ENCODE peak calls at places on chromosomes 4 and X, in five cellular contexts. One of them, this sample, is unnamed.

GRCh38 chrX:1118572-1119199 is 93.8 kb downstream of the CRLF2 start:
- DNase-seq in PC-3: no peak
- DNase-seq in fibroblast of lung: no peak
- DNase-seq in fibroblast of mammary gland: no peak
- DNase-seq in sigmoid colon: no peak
- DNase-seq in this sample: peak

GRCh38 chr4:113057891-113058290 is 8.4 kb downstream of the ANK2 start:
- DNase-seq in fibroblast of mammary gland: peak
- DNase-seq in fibroblast of lung: peak
- DNase-seq in sigmoid colon: no peak
- DNase-seq in PC-3: peak
- DNase-seq in this sample: peak

GRCh38 chrX:119235872-119236598 is at the start of gene PGRMC1:
- DNase-seq in PC-3: peak
- DNase-seq in fibroblast of lung: peak
- DNase-seq in sigmoid colon: peak
- DNase-seq in fibroblast of mammary gland: peak
- DNase-seq in this sample: peak

GRCh38 chrX:13894888-13895564 is 78.1 kb upstream of the GPM6B start:
- DNase-seq in fibroblast of lung: no peak
- DNase-seq in fibroblast of mammary gland: peak
- DNase-seq in PC-3: peak
- DNase-seq in sigmoid colon: no peak
- DNase-seq in this sample: peak

GRCh38 chr4:76752911-76753494 is 144.9 kb downstream of the SOWAHB start:
- DNase-seq in sigmoid colon: no peak
- DNase-seq in fibroblast of mammary gland: peak
- DNase-seq in fibroblast of lung: peak
- DNase-seq in PC-3: peak
- DNase-seq in this sample: peak

GRCh38 chr4:175560628-175561027 is 251.4 kb downstream of the GPM6A start:
- DNase-seq in PC-3: peak
- DNase-seq in fibroblast of mammary gland: peak
- DNase-seq in sigmoid colon: no peak
- DNase-seq in fibroblast of lung: peak
- DNase-seq in this sample: peak

GRCh38 chr4:15339732-15340131 is 88.1 kb upstream of the C1QTNF7 start:
- DNase-seq in sigmoid colon: no peak
- DNase-seq in fibroblast of lung: no peak
- DNase-seq in PC-3: no peak
- DNase-seq in fibroblast of mammary gland: peak
- DNase-seq in this sample: no peak

GRCh38 chr4:118265312-118266144 is 87.3 kb downstream of the PRSS12 start:
- DNase-seq in fibroblast of mammary gland: no peak
- DNase-seq in PC-3: no peak
- DNase-seq in fibroblast of lung: peak
- DNase-seq in sigmoid colon: no peak
- DNase-seq in this sample: no peak

GRCh38 chr4:156493858-156494257 is 477.7 kb downstream of the PDGFC start:
- DNase-seq in sigmoid colon: no peak
- DNase-seq in PC-3: no peak
- DNase-seq in fibroblast of mammary gland: no peak
- DNase-seq in fibroblast of lung: peak
- DNase-seq in this sample: peak

GRCh38 chr4:42927946-42928345 is 35.4 kb downstream of the GRXCR1 start:
- DNase-seq in sigmoid colon: no peak
- DNase-seq in fibroblast of mammary gland: no peak
- DNase-seq in fibroblast of lung: no peak
- DNase-seq in PC-3: peak
- DNase-seq in this sample: no peak

GRCh38 chrX:104112326-104112951 is at the start of gene ZCCHC18:
- DNase-seq in fibroblast of lung: peak
- DNase-seq in fibroblast of mammary gland: peak
- DNase-seq in PC-3: peak
- DNase-seq in sigmoid colon: peak
- DNase-seq in this sample: peak

GRCh38 chr4:6116696-6117285 is 83.6 kb downstream of the JAKMIP1 start:
- DNase-seq in sigmoid colon: no peak
- DNase-seq in fibroblast of lung: no peak
- DNase-seq in fibroblast of mammary gland: no peak
- DNase-seq in PC-3: no peak
- DNase-seq in this sample: no peak

GRCh38 chrX:38973327-38973726 is 172.1 kb downstream of the MID1IP1 start:
- DNase-seq in sigmoid colon: no peak
- DNase-seq in fibroblast of mammary gland: peak
- DNase-seq in PC-3: peak
- DNase-seq in fibroblast of lung: no peak
- DNase-seq in this sample: peak

GRCh38 chr4:14641871-14642270 is 360.4 kb upstream of the CPEB2 start:
- DNase-seq in PC-3: no peak
- DNase-seq in fibroblast of mammary gland: no peak
- DNase-seq in fibroblast of lung: no peak
- DNase-seq in sigmoid colon: no peak
- DNase-seq in this sample: no peak

GRCh38 chr4:55216871-55217635 is 91.7 kb upstream of the KDR start:
- DNase-seq in sigmoid colon: no peak
- DNase-seq in fibroblast of mammary gland: peak
- DNase-seq in PC-3: peak
- DNase-seq in fibroblast of lung: peak
- DNase-seq in this sample: peak

GRCh38 chr4:57631147-57631546 is 521.0 kb upstream of the IGFBP7 start:
- DNase-seq in fibroblast of mammary gland: no peak
- DNase-seq in PC-3: no peak
- DNase-seq in fibroblast of lung: no peak
- DNase-seq in sigmoid colon: no peak
- DNase-seq in this sample: no peak

GRCh38 chr4:33940281-33940680 is 2304.0 kb downstream of the ARAP2 start:
- DNase-seq in fibroblast of mammary gland: peak
- DNase-seq in fibroblast of lung: no peak
- DNase-seq in sigmoid colon: no peak
- DNase-seq in PC-3: no peak
- DNase-seq in this sample: peak

GRCh38 chrX:40778861-40779575 is 43.7 kb upstream of the MED14 start:
- DNase-seq in sigmoid colon: no peak
- DNase-seq in fibroblast of lung: peak
- DNase-seq in fibroblast of mammary gland: peak
- DNase-seq in PC-3: peak
- DNase-seq in this sample: peak

GRCh38 chr4:126627255-126627654 is 1005.5 kb upstream of the INTU start:
- DNase-seq in PC-3: peak
- DNase-seq in fibroblast of lung: peak
- DNase-seq in sigmoid colon: no peak
- DNase-seq in fibroblast of mammary gland: peak
- DNase-seq in this sample: peak

GRCh38 chr4:16524911-16525574 is 298.8 kb upstream of the TAPT1 start:
- DNase-seq in fibroblast of lung: peak
- DNase-seq in fibroblast of mammary gland: peak
- DNase-seq in sigmoid colon: no peak
- DNase-seq in PC-3: no peak
- DNase-seq in this sample: peak

GRCh38 chrX:123504047-123504446 is 228.8 kb downstream of the THOC2 start:
- DNase-seq in PC-3: no peak
- DNase-seq in sigmoid colon: no peak
- DNase-seq in fibroblast of lung: peak
- DNase-seq in fibroblast of mammary gland: no peak
- DNase-seq in this sample: no peak

GRCh38 chr4:22643952-22644351 is 48.8 kb upstream of the GBA3 start:
- DNase-seq in fibroblast of lung: no peak
- DNase-seq in fibroblast of mammary gland: no peak
- DNase-seq in sigmoid colon: no peak
- DNase-seq in PC-3: no peak
- DNase-seq in this sample: no peak

GRCh38 chrX:154507673-154508072 is 8.4 kb downstream of the FAM3A start:
- DNase-seq in fibroblast of mammary gland: no peak
- DNase-seq in sigmoid colon: no peak
- DNase-seq in fibroblast of lung: no peak
- DNase-seq in PC-3: no peak
- DNase-seq in this sample: no peak

GRCh38 chrX:41003501-41004286 is 81.6 kb upstream of the USP9X start:
- DNase-seq in fibroblast of lung: no peak
- DNase-seq in fibroblast of mammary gland: no peak
- DNase-seq in PC-3: no peak
- DNase-seq in sigmoid colon: no peak
- DNase-seq in this sample: no peak

GRCh38 chr4:787561-787981 is 38.4 kb downstream of the CPLX1 start:
- DNase-seq in PC-3: no peak
- DNase-seq in fibroblast of lung: no peak
- DNase-seq in fibroblast of mammary gland: no peak
- DNase-seq in sigmoid colon: peak
- DNase-seq in this sample: no peak

GRCh38 chrX:42443267-42443666 is 334.7 kb downstream of the PPP1R2C start:
- DNase-seq in fibroblast of lung: no peak
- DNase-seq in PC-3: no peak
- DNase-seq in fibroblast of mammary gland: no peak
- DNase-seq in sigmoid colon: no peak
- DNase-seq in this sample: no peak

GRCh38 chrX:7647826-7648225 is 195.1 kb upstream of the VCX start:
- DNase-seq in PC-3: no peak
- DNase-seq in sigmoid colon: no peak
- DNase-seq in fibroblast of lung: no peak
- DNase-seq in fibroblast of mammary gland: no peak
- DNase-seq in this sample: no peak

GRCh38 chr4:109690690-109691410 is 12.4 kb downstream of the CASP6 start:
- DNase-seq in sigmoid colon: no peak
- DNase-seq in fibroblast of lung: no peak
- DNase-seq in fibroblast of mammary gland: no peak
- DNase-seq in PC-3: no peak
- DNase-seq in this sample: no peak

GRCh38 chrX:38138900-38139299 is 81.8 kb downstream of the SRPX start:
- DNase-seq in PC-3: no peak
- DNase-seq in sigmoid colon: no peak
- DNase-seq in fibroblast of lung: no peak
- DNase-seq in fibroblast of mammary gland: no peak
- DNase-seq in this sample: no peak

GRCh38 chrX:106726485-106727437 is at the start of gene RNF128:
- DNase-seq in fibroblast of lung: peak
- DNase-seq in PC-3: peak
- DNase-seq in sigmoid colon: no peak
- DNase-seq in fibroblast of mammary gland: peak
- DNase-seq in this sample: peak
- H3K4me3 ChIP-seq in fibroblast of lung: peak
- H3K4me3 ChIP-seq in PC-3: peak
- H3K4me3 ChIP-seq in sigmoid colon: peak
- H3K4me3 ChIP-seq in fibroblast of mammary gland: peak
- H3K4me3 ChIP-seq in this sample: peak

GRCh38 chr4:87228561-87228860 is 8.1 kb upstream of the KLHL8 start:
- DNase-seq in fibroblast of lung: no peak
- DNase-seq in PC-3: no peak
- DNase-seq in sigmoid colon: no peak
- DNase-seq in fibroblast of mammary gland: no peak
- DNase-seq in this sample: no peak

GRCh38 chr4:87227704-87228560 is 7.5 kb upstream of the KLHL8 start:
- DNase-seq in PC-3: no peak
- DNase-seq in fibroblast of lung: no peak
- DNase-seq in sigmoid colon: no peak
- DNase-seq in fibroblast of mammary gland: no peak
- DNase-seq in this sample: no peak

GRCh38 chr4:87219648-87220093 is 747 bp downstream of the KLHL8 start:
- DNase-seq in sigmoid colon: peak
- DNase-seq in fibroblast of lung: peak
- DNase-seq in fibroblast of mammary gland: peak
- DNase-seq in PC-3: peak
- DNase-seq in this sample: no peak

GRCh38 chr4:87220094-87220831 is at the start of gene KLHL8:
- DNase-seq in sigmoid colon: peak
- DNase-seq in fibroblast of lung: peak
- DNase-seq in fibroblast of mammary gland: peak
- DNase-seq in PC-3: peak
- DNase-seq in this sample: peak

GRCh38 chr4:87224036-87224923 is 3.9 kb upstream of the KLHL8 start:
- DNase-seq in fibroblast of lung: peak
- DNase-seq in sigmoid colon: no peak
- DNase-seq in fibroblast of mammary gland: no peak
- DNase-seq in PC-3: no peak
- DNase-seq in this sample: no peak
- TF ChIP-seq CTCF in fibroblast of lung: no peak
- TF ChIP-seq CTCF in sigmoid colon: no peak
- TF ChIP-seq CTCF in fibroblast of mammary gland: no peak
- TF ChIP-seq CTCF in PC-3: no peak
- TF ChIP-seq CTCF in this sample: no peak

GRCh38 chr4:153113838-153114105 is 90.5 kb upstream of the TRIM2 start:
- DNase-seq in PC-3: no peak
- DNase-seq in fibroblast of lung: no peak
- DNase-seq in fibroblast of mammary gland: no peak
- DNase-seq in sigmoid colon: no peak
- DNase-seq in this sample: no peak

GRCh38 chr4:153114771-153115321 is 89.4 kb upstream of the TRIM2 start:
- DNase-seq in fibroblast of lung: peak
- DNase-seq in sigmoid colon: no peak
- DNase-seq in PC-3: peak
- DNase-seq in fibroblast of mammary gland: peak
- DNase-seq in this sample: peak

GRCh38 chr4:153116101-153116680 is 88.1 kb upstream of the TRIM2 start:
- DNase-seq in fibroblast of mammary gland: no peak
- DNase-seq in PC-3: no peak
- DNase-seq in fibroblast of lung: no peak
- DNase-seq in sigmoid colon: no peak
- DNase-seq in this sample: no peak

GRCh38 chr4:153116801-153117200 is 87.4 kb upstream of the TRIM2 start:
- DNase-seq in fibroblast of mammary gland: no peak
- DNase-seq in fibroblast of lung: no peak
- DNase-seq in PC-3: no peak
- DNase-seq in sigmoid colon: no peak
- DNase-seq in this sample: no peak

DNA sequence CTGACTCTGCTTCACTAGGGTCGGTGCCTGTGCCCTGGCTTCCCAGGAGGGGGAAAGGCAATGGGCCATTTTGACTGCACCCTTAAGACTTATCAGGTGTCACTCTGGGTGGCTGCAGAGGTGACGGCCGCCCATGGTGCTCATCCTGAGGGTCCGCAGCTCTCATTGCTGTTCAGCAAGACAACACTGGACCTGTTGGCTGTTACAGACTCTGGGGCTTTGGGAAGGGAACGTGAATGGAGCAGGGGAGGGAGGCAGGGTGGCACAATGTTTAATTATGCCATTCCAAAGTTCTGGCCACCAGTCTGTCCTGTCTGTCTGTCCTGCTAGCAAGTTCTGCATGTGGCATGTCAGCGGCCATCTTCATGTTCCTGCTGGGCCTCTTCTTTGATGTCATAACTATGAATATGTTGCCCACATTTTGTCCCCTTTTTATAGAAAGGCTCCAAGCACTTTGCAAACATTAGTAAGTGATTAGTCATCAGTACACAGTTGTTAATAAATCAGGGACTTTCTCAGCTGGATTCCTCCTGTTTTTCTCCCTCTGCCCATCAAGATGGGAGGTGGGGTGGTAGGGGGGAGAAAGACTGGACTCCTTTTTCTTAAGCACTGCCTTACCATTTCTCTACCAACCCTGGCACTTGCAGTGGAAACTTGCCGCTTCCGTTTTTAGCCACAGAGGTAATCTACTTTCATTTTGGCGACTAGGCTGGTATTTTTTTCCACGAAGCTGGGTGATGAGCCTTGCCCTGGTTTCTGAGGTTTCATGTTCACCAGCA is 88.7 kb upstream of the TRIM2 start:
- DNase-seq in fibroblast of mammary gland: peak
- DNase-seq in PC-3: peak
- DNase-seq in fibroblast of lung: peak
- DNase-seq in sigmoid colon: no peak
- DNase-seq in this sample: peak
- H3K4me3 ChIP-seq in fibroblast of mammary gland: peak
- H3K4me3 ChIP-seq in PC-3: peak
- H3K4me3 ChIP-seq in fibroblast of lung: peak
- H3K4me3 ChIP-seq in sigmoid colon: no peak
- H3K4me3 ChIP-seq in this sample: peak

GRCh38 chrX:115898382-115899001 is 272.1 kb upstream of the AGTR2 start:
- DNase-seq in fibroblast of lung: no peak
- DNase-seq in fibroblast of mammary gland: peak
- DNase-seq in PC-3: peak
- DNase-seq in sigmoid colon: peak
- DNase-seq in this sample: no peak
- TF ChIP-seq CTCF in fibroblast of lung: no peak
- TF ChIP-seq CTCF in fibroblast of mammary gland: peak
- TF ChIP-seq CTCF in PC-3: peak
- TF ChIP-seq CTCF in sigmoid colon: no peak
- TF ChIP-seq CTCF in this sample: no peak

This sample was measured in foreskin fibroblast.